ENCODE peak calls at places on chromosomes 3 and 15, in nine cellular contexts. Y, V, E, M, Q, I, X, B and W are unnamed samples.

GRCh38 chr3:183844606-183845005 is 19.2 kb upstream of the MAP6D1 start:
- DNase-seq in Y (peak; percentile 83), Q (no peak), X (no peak), V (no peak), I (no peak), E (no peak), M (no peak), B (no peak), W (peak; percentile 50)

GRCh38 chr3:32391643-32392529 is at the start of gene CMTM7:
- DNase-seq in B (peak; percentile 80), X (peak; percentile 68), Y (peak; percentile 50), I (peak; percentile 43), E (peak; percentile 85), M (peak; percentile 60), Q (peak; percentile 71), V (peak; percentile 43), W (no peak)

GRCh38 chr3:193788189-193788946 is 195.4 kb downstream of the OPA1 start:
- DNase-seq in I (peak; percentile 67), X (peak; percentile 81), Y (peak; percentile 62), B (no peak), M (no peak), E (peak; percentile 59), V (peak; percentile 74), Q (peak; percentile 50), W (no peak)

GRCh38 chr3:107464037-107464436 is 58.7 kb upstream of the BBX start:
- DNase-seq in V (no peak), X (no peak), Y (no peak), M (no peak), B (no peak), I (no peak), Q (no peak), E (no peak), W (no peak)

GRCh38 chr3:10396083-10396482 is 75.2 kb upstream of the SEC13 start:
- DNase-seq in Q (no peak), E (no peak), I (no peak), V (no peak), Y (no peak), B (no peak), M (no peak), X (peak; percentile 60), W (no peak)

GRCh38 chr3:24773798-24774197 is 279.1 kb upstream of the THRB start:
- DNase-seq in Y (peak; percentile 67), V (peak; percentile 13), X (peak; percentile 42), I (peak; percentile 72), E (peak; percentile 53), M (no peak), Q (peak; percentile 22), B (no peak), W (peak; percentile 28)

GRCh38 chr15:70559223-70559823 is 204.0 kb downstream of the UACA start:
- DNase-seq in V (no peak), X (peak; percentile 4), Q (peak; percentile 25), M (peak; percentile 38), I (no peak), E (peak; percentile 84), Y (no peak), B (peak; percentile 67), W (no peak)

GRCh38 chr3:50050361-50050760 is 38.4 kb upstream of the RBM5 start:
- DNase-seq in Y (peak; percentile 85), X (no peak), I (no peak), E (no peak), Q (no peak), M (no peak), V (no peak), B (no peak), W (no peak)

GRCh38 chr3:49017978-49018706 is at the start of gene DALRD3:
- DNase-seq in E (peak; percentile 76), I (peak; percentile 56), Y (peak; percentile 42), B (peak; percentile 84), X (peak; percentile 85), V (peak; percentile 33), Q (peak; percentile 62), M (peak; percentile 43), W (peak; percentile 23)

GRCh38 chr3:14821151-14821550 is 2.4 kb downstream of the FGD5 start:
- DNase-seq in E (no peak), B (no peak), X (no peak), Y (no peak), V (no peak), I (no peak), M (no peak), Q (no peak), W (no peak)

GRCh38 chr3:27289769-27290413 is 79.3 kb downstream of the NEK10 start:
- DNase-seq in M (no peak), V (no peak), E (no peak), Y (peak; percentile 6), B (no peak), I (no peak), Q (no peak), X (no peak), W (no peak)

GRCh38 chr3:72448858-72449257 is 399.4 kb downstream of the SHQ1 start:
- DNase-seq in I (no peak), M (no peak), X (no peak), Y (no peak), V (no peak), E (no peak), B (no peak), Q (no peak), W (no peak)

GRCh38 chr15:35737521-35737920 is 191.6 kb upstream of the DPH6 start:
- DNase-seq in B (no peak), I (no peak), V (no peak), M (no peak), E (no peak), Q (no peak), Y (no peak), X (no peak), W (no peak)

GRCh38 chr3:151931171-151931570 is 57.7 kb downstream of the SUCNR1 start:
- DNase-seq in I (no peak), Y (peak; percentile 52), B (no peak), M (no peak), V (no peak), X (no peak), Q (no peak), E (no peak), W (no peak)

GRCh38 chr3:172259191-172259590 is 189.1 kb downstream of the GHSR start:
- DNase-seq in X (no peak), B (no peak), Q (no peak), E (no peak), M (no peak), V (no peak), Y (peak; percentile 72), I (no peak), W (no peak)

GRCh38 chr3:169145551-169145950 is 518.0 kb downstream of the MECOM start:
- DNase-seq in I (no peak), E (no peak), Y (no peak), B (no peak), V (no peak), M (no peak), X (no peak), Q (no peak), W (no peak)
- H3K4me3 ChIP-seq in I (peak overlapping the region; percentile 60), E (peak overlapping the region; percentile 43), Y (peak overlapping the region; percentile 7), B (peak overlapping the region; percentile 55), V (no peak overlapping the region), M (no peak overlapping the region), X (no peak overlapping the region), Q (peak overlapping the region; percentile 67), W (peak overlapping the region; percentile 95)

GRCh38 chr15:44712108-44713005 is 1.0 kb downstream of the B2M start:
- DNase-seq in I (no peak), M (peak; percentile 45), B (peak; percentile 77), X (peak; percentile 76), Q (peak; percentile 42), Y (peak; percentile 92), E (peak; percentile 83), V (peak; percentile 19), W (peak; percentile 29)

GRCh38 chr15:44711356-44712107 is at the start of gene B2M:
- DNase-seq in I (peak; percentile 95), E (peak; percentile 97), B (peak; percentile 98), Q (peak; percentile 94), Y (peak; percentile 96), M (peak; percentile 90), X (peak; percentile 96), V (peak; percentile 71), W (peak; percentile 77)

GRCh38 chr15:44715142-44715796 is 4.0 kb downstream of the B2M start:
- DNase-seq in M (no peak), Y (no peak), X (no peak), E (no peak), V (no peak), B (no peak), I (no peak), Q (no peak), W (no peak)

GRCh38 chr15:44711089-44711355 is at the start of gene PATL2:
- DNase-seq in E (no peak), B (no peak), Q (no peak), M (no peak), Y (no peak), X (no peak), I (no peak), V (no peak), W (no peak)

GRCh38 chr15:44713006-44713966 is 2.0 kb downstream of the B2M start:
- DNase-seq in X (peak; percentile 52), Y (peak; percentile 51), V (peak; percentile 36), Q (no peak), I (no peak), B (no peak), M (no peak), E (no peak), W (no peak)
- H3K4me3 ChIP-seq in X (peak overlapping the region; percentile 89), Y (peak overlapping the region; percentile 99), V (peak overlapping the region; percentile 86), Q (peak overlapping the region; percentile 82), I (no peak overlapping the region), B (peak overlapping the region; percentile 98), M (peak overlapping the region; percentile 79), E (peak overlapping the region; percentile 96), W (peak overlapping the region; percentile 74)

GRCh38 chr15:90664650-90665287 is 52.4 kb upstream of the BLM start:
- DNase-seq in M (no peak), X (no peak), B (peak; percentile 79), I (no peak), Q (peak; percentile 65), V (no peak), Y (peak; percentile 51), E (peak; percentile 78), W (no peak)
- H3K4me3 ChIP-seq in M (peak overlapping the region; percentile 55), X (peak overlapping the region; percentile 64), B (peak overlapping the region; percentile 93), I (no peak overlapping the region), Q (peak overlapping the region; percentile 89), V (peak overlapping the region; percentile 73), Y (peak overlapping the region; percentile 58), E (peak overlapping the region; percentile 43), W (peak overlapping the region; percentile 70)

GRCh38 chr15:55909036-55909811 is 84.2 kb downstream of the NEDD4 start:
- DNase-seq in Y (peak; percentile 93), V (no peak), M (no peak), B (no peak), I (no peak), Q (peak; percentile 35), E (no peak), X (no peak), W (no peak)

GRCh38 chr15:55915876-55916567 is 77.4 kb downstream of the NEDD4 start:
- DNase-seq in X (no peak), I (no peak), M (no peak), V (no peak), Y (peak; percentile 80), Q (no peak), B (no peak), E (no peak), W (no peak)

GRCh38 chr15:55914446-55914845 is 79.0 kb downstream of the NEDD4 start:
- DNase-seq in I (no peak), V (no peak), B (no peak), M (no peak), X (no peak), Q (no peak), E (no peak), Y (no peak), W (no peak)

GRCh38 chr15:55915221-55915620 is 78.2 kb downstream of the NEDD4 start:
- DNase-seq in Y (peak; percentile 42), V (no peak), I (no peak), X (no peak), Q (no peak), B (no peak), E (no peak), M (no peak), W (no peak)

GRCh38 chr15:55912982-55913381 is 80.4 kb downstream of the NEDD4 start:
- DNase-seq in X (no peak), B (no peak), E (no peak), M (no peak), V (no peak), I (no peak), Q (no peak), Y (no peak), W (no peak)
- H3K4me3 ChIP-seq in X (no peak overlapping the region), B (no peak overlapping the region), E (no peak overlapping the region), M (no peak overlapping the region), V (peak overlapping the region; percentile 47), I (no peak overlapping the region), Q (peak overlapping the region; percentile 68), Y (peak overlapping the region; percentile 52), W (no peak overlapping the region)